ENCODE peak calls at places on chromosomes 13 and 19, in five cellular contexts. N is choroid plexus epithelial cell, W is left ventricle myocardium superior, T is omental fat pad, A is LoVo. R is an unnamed sample.

GRCh38 chr13:50131998-50132936 is 117.0 kb downstream of the KCNRG start:
- DNase-seq in N (no peak), W (no peak), T (no peak), A (no peak), R (no peak)

GRCh38 chr19:16293133-16294085 is 31.2 kb upstream of the KLF2 start:
- DNase-seq in T (peak), N (peak), W (peak), A (peak), R (peak)

GRCh38 chr19:37999309-38000213 is 92.6 kb downstream of the SIPA1L3 start:
- DNase-seq in N (peak), A (no peak), T (no peak), W (peak), R (peak)

GRCh38 chr13:35475131-35475959 is 1.1 kb downstream of the MAB21L1 start:
- DNase-seq in N (peak), A (no peak), T (no peak), W (peak), R (peak)

GRCh38 chr13:31046711-31047279 is 114.3 kb downstream of the TEX26 start:
- DNase-seq in W (peak), A (no peak), T (no peak), N (peak), R (no peak)

GRCh38 chr13:110396913-110397379 is 89.9 kb downstream of the COL4A2 start:
- DNase-seq in N (peak), T (peak), W (peak), A (no peak), R (peak)

GRCh38 chr19:50974702-50975555 is 5.5 kb upstream of the KLK6 start:
- DNase-seq in W (no peak), T (no peak), A (no peak), N (no peak), R (no peak)

GRCh38 chr13:70703755-70704154 is 595.5 kb upstream of the KLHL1 start:
- DNase-seq in A (no peak), N (no peak), T (no peak), W (no peak), R (no peak)

GRCh38 chr13:37457594-37457993 is 141.0 kb downstream of the POSTN start:
- DNase-seq in T (no peak), W (no peak), A (no peak), N (peak), R (no peak)

GRCh38 chr13:38340624-38341023 is 9.0 kb upstream of the UFM1 start:
- DNase-seq in W (no peak), N (no peak), T (no peak), A (no peak), R (no peak)

GRCh38 chr19:6828698-6829633 is 56.5 kb downstream of the VAV1 start:
- DNase-seq in A (no peak), W (no peak), N (no peak), T (no peak), R (no peak)

GRCh38 chr19:8456064-8456463 is 11.3 kb downstream of the HNRNPM start:
- DNase-seq in N (no peak), W (no peak), A (no peak), T (no peak), R (no peak)

GRCh38 chr19:34096020-34096915 is 76.0 kb upstream of the LSM14A start:
- DNase-seq in T (no peak), W (no peak), N (peak), A (peak), R (no peak)

GRCh38 chr19:3668331-3669133 is 31.7 kb downstream of the PIP5K1C start:
- DNase-seq in A (no peak), T (no peak), N (peak), W (no peak), R (no peak)

GRCh38 chr19:45524575-45525129 is 17.4 kb downstream of the VASP start:
- DNase-seq in A (no peak), W (no peak), N (no peak), T (no peak), R (no peak)

GRCh38 chr13:45119469-45119989 is 781 bp upstream of the GTF2F2 start:
- DNase-seq in W (no peak), T (no peak), N (peak), A (peak), R (no peak)

GRCh38 chr19:29685326-29685725 is 20.1 kb downstream of the PLEKHF1 start:
- DNase-seq in N (no peak), W (peak), A (no peak), T (no peak), R (no peak)

GRCh38 chr13:75544681-75545333 is 4.8 kb upstream of the UCHL3 start:
- DNase-seq in W (no peak), N (peak), A (no peak), T (no peak), R (peak)

GRCh38 chr19:33703821-33704220 is 82.1 kb downstream of the CHST8 start:
- DNase-seq in T (no peak), N (no peak), A (no peak), W (no peak), R (no peak)

GRCh38 chr13:114015608-114016295 is 41.9 kb upstream of the C13orf46 start:
- DNase-seq in A (no peak), T (no peak), W (peak), N (peak), R (no peak)

GRCh38 chr13:92175330-92175729 is 776.9 kb downstream of the GPC5 start:
- DNase-seq in W (no peak), N (peak), T (no peak), A (peak), R (no peak)

GRCh38 chr19:495047-495439 is 1.2 kb upstream of the MADCAM1 start:
- DNase-seq in A (no peak), T (no peak), W (no peak), N (no peak), R (no peak)